ENCODE peak calls at places on chromosome 4, in eight cellular contexts. U, X, Q, W, R, P, K and V are unnamed samples.

GRCh38 chr4:7932333-7932732 is 7.3 kb downstream of the AFAP1 start:
- DNase-seq in W (no peak), P (no peak), K (no peak), U (no peak), R (no peak), X (no peak), Q (no peak), V (no peak)

GRCh38 chr4:40340034-40340433 is 4.9 kb downstream of the CHRNA9 start:
- DNase-seq in R (no peak), X (no peak), Q (no peak), U (no peak), W (peak), K (no peak), P (peak), V (no peak)

GRCh38 chr4:159016527-159017137 is 86.2 kb upstream of the RAPGEF2 start:
- DNase-seq in R (no peak), U (peak), K (no peak), Q (peak), P (peak), W (no peak), X (no peak), V (no peak)

GRCh38 chr4:26342328-26343040 is 21.7 kb downstream of the RBPJ start:
- DNase-seq in X (no peak), R (no peak), Q (no peak), W (peak), K (peak), U (peak), P (peak), V (no peak)

GRCh38 chr4:118797558-118798142 is 38.3 kb downstream of the SEC24D start:
- DNase-seq in U (no peak), W (peak), K (no peak), P (peak), R (no peak), Q (no peak), X (no peak), V (no peak)

GRCh38 chr4:8117278-8117682 is 41.3 kb downstream of the ABLIM2 start:
- DNase-seq in U (peak), Q (peak), K (peak), W (peak), P (peak), R (peak), X (no peak), V (no peak)

GRCh38 chr4:108030332-108030731 is 40.6 kb downstream of the HADH start:
- DNase-seq in R (peak), K (peak), P (peak), Q (no peak), U (peak), X (no peak), W (peak), V (peak)

GRCh38 chr4:93749351-93749761 is 79.2 kb upstream of the ATOH1 start:
- DNase-seq in P (no peak), Q (no peak), R (no peak), U (no peak), X (no peak), K (no peak), W (no peak), V (no peak)

GRCh38 chr4:102760645-102761477 is at the start of gene MANBA:
- DNase-seq in Q (peak), P (peak), W (peak), K (peak), U (peak), R (peak), X (peak), V (peak)

GRCh38 chr4:55475394-55476243 is 71.1 kb downstream of the CLOCK start:
- DNase-seq in P (peak), R (no peak), U (no peak), Q (no peak), X (no peak), W (peak), K (no peak), V (no peak)

GRCh38 chr4:845233-845835 is 19.4 kb upstream of the CPLX1 start:
- DNase-seq in P (peak), R (no peak), X (no peak), U (no peak), W (peak), Q (no peak), K (peak), V (no peak)

GRCh38 chr4:55079451-55080173 is 45.8 kb downstream of the KDR start:
- DNase-seq in P (no peak), W (peak), R (no peak), K (no peak), U (no peak), X (no peak), Q (no peak), V (no peak)

GRCh38 chr4:15414601-15415091 is 13.2 kb upstream of the C1QTNF7 start:
- DNase-seq in X (no peak), U (no peak), Q (no peak), P (no peak), K (no peak), W (no peak), R (no peak), V (no peak)

GRCh38 chr4:145731026-145731425 is 51.1 kb downstream of the C4orf51 start:
- DNase-seq in K (no peak), X (no peak), R (no peak), P (no peak), U (peak), W (no peak), Q (no peak), V (no peak)

GRCh38 chr4:153114771-153115321 is 89.4 kb upstream of the TRIM2 start:
- DNase-seq in X (no peak), W (peak), R (peak), Q (no peak), U (no peak), P (peak), K (no peak), V (no peak)

GRCh38 chr4:156773648-156774357 is 197.8 kb downstream of the PDGFC start:
- DNase-seq in X (no peak), R (no peak), K (no peak), W (peak), U (no peak), P (peak), Q (no peak), V (no peak)

GRCh38 chr4:26330186-26330787 is 9.5 kb downstream of the RBPJ start:
- DNase-seq in U (peak), W (peak), P (peak), Q (no peak), R (no peak), X (no peak), K (peak), V (peak)

GRCh38 chr4:128388352-128388630 is 100.7 kb upstream of the PGRMC2 start:
- DNase-seq in Q (no peak), X (no peak), R (no peak), K (no peak), U (no peak), W (peak), P (peak), V (no peak)

GRCh38 chr4:184782731-184783472 is 42.9 kb downstream of the ACSL1 start:
- DNase-seq in Q (no peak), U (peak), W (no peak), X (no peak), K (no peak), R (no peak), P (no peak), V (no peak)

GRCh38 chr4:113584407-113585150 is 177.0 kb downstream of the CAMK2D start:
- DNase-seq in X (no peak), W (peak), P (peak), K (peak), R (no peak), U (peak), Q (no peak), V (no peak)

GRCh38 chr4:13627185-13627605 is 330 bp downstream of the BOD1L1 start:
- DNase-seq in R (peak), P (peak), Q (no peak), U (peak), W (no peak), K (no peak), X (peak), V (no peak)

GRCh38 chr4:101232074-101232776 is 115.1 kb downstream of the PPP3CA start:
- DNase-seq in Q (no peak), K (peak), P (peak), R (no peak), W (peak), X (no peak), U (no peak), V (no peak)

GRCh38 chr4:25813705-25814104 is 49.1 kb downstream of the SEL1L3 start:
- DNase-seq in X (no peak), R (no peak), U (no peak), P (peak), W (peak), Q (no peak), K (no peak), V (no peak)

GRCh38 chr4:152385551-152385950 is 150.3 kb downstream of the FBXW7 start:
- DNase-seq in P (peak), K (no peak), W (peak), R (no peak), Q (no peak), U (no peak), X (no peak), V (no peak)

GRCh38 chr4:962231-963208 is 10.8 kb downstream of the DGKQ start:
- DNase-seq in K (no peak), X (no peak), U (no peak), P (no peak), R (no peak), Q (no peak), W (no peak), V (no peak)

GRCh38 chr4:185880571-185880970 is 68.6 kb upstream of the SORBS2 start:
- DNase-seq in Q (no peak), P (no peak), X (no peak), W (no peak), K (no peak), R (no peak), U (peak), V (no peak)

GRCh38 chr4:186104114-186104894 is at the start of gene FAM149A:
- DNase-seq in W (no peak), Q (peak), R (peak), U (peak), X (peak), P (no peak), K (no peak), V (no peak)